ENCODE peak calls at places on chromosomes 12 and 14, in six cellular contexts. V is sigmoid colon, D is tibial nerve, E is transverse colon, P is stomach, L is A549. Q is an unnamed sample.
A peak's percentile ranks its signal among the peaks of the same experiment; 100 is the strongest.

GRCh38 chr14:30385925-30386324 is 173.0 kb upstream of the G2E3 start:
- DNase-seq in P (no peak), L (no peak), V (no peak), D (no peak), E (no peak), Q (no peak)

GRCh38 chr14:32938719-32939253 is at the start of gene NPAS3:
- DNase-seq in E (no peak), V (no peak), L (no peak), D (no peak), P (no peak), Q (no peak)

GRCh38 chr14:84864582-84865271 is 665.2 kb upstream of the FLRT2 start:
- DNase-seq in L (no peak), V (no peak), E (no peak), P (no peak), D (no peak), Q (no peak)

GRCh38 chr12:24152270-24152669 is 202.8 kb upstream of the SOX5 start:
- DNase-seq in P (no peak), L (no peak), E (no peak), D (no peak), V (no peak), Q (no peak)

GRCh38 chr12:46112364-46112763 is 122.0 kb upstream of the SCAF11 start:
- DNase-seq in V (no peak), D (no peak), E (no peak), L (no peak), P (no peak), Q (no peak)

GRCh38 chr12:19954163-19954562 is 414.2 kb upstream of the PDE3A start:
- DNase-seq in D (no peak), L (no peak), P (no peak), E (no peak), V (no peak), Q (no peak)

GRCh38 chr12:78293039-78293686 is 462.5 kb downstream of the NAV3 start:
- DNase-seq in E (no peak), P (no peak), D (no peak), L (no peak), V (no peak), Q (no peak)

GRCh38 chr12:44295958-44296623 is 460.2 kb downstream of the TMEM117 start:
- DNase-seq in L (no peak), V (no peak), E (no peak), P (no peak), D (no peak), Q (no peak)

GRCh38 chr12:57460457-57461325 is 1.1 kb downstream of the GLI1 start:
- DNase-seq in E (no peak), P (no peak), L (peak; percentile 41), V (no peak), D (no peak), Q (no peak)

GRCh38 chr12:57461904-57462306 is 2.3 kb downstream of the GLI1 start:
- DNase-seq in P (no peak), D (no peak), E (no peak), L (no peak), V (no peak), Q (no peak)

GRCh38 chr12:57461326-57461903 is 1.8 kb downstream of the GLI1 start:
- DNase-seq in E (peak; percentile 78), P (peak; percentile 46), D (peak; percentile 69), V (peak; percentile 91), L (peak; percentile 86), Q (no peak)

GRCh38 chr12:57464569-57464968 is 5.0 kb downstream of the GLI1 start:
- DNase-seq in P (no peak), V (no peak), E (no peak), L (no peak), D (no peak), Q (no peak)

DNA sequence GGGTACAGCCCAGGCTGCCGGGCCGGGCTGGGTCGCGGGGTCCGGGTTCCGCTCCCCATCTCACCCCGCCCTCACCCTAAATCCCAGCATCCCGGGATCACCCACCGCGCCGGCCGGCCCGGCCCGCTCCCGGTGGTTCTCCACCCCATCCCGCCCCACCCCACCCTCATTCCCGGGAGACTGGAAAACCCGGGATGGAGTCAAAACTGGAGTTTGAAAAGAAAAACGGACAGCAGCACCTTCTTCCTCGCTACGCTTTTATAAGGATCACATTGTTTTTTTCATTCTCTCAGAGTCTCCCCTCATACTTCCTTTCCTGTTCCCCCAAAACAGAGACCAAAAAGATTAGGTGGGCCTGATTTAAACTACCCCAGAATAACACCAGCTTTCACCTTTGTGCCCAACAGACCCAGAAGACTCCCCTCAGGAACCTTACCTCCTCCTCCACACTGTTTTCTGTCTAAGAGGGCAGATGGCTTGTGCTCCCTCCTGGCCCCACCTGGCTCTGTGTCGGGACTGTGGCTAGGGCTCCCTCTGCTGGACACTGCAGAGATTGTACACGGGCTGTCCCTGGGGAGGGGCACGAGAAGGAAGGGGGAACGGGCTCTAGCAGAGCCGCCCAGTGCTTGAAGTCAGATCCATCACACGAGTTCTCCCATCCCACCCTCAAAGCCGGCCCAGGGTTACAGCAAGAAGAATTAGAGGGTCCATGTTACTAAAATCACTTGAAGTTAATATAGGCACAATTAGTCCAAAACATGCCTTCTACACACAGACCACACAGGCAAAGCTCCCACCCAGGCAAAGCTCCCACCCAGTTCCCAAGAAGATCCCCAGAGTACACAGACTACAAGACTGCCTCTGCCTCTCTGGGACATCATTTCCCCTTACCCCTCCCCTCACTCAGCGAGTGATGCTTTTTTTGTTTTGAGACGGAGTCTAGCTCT is 3.0 kb downstream of the GLI1 start:
- DNase-seq in L (peak; percentile 98), E (peak; percentile 91), P (peak; percentile 87), V (peak; percentile 95), D (peak; percentile 77), Q (peak; percentile 91)
- TF ChIP-seq POLR2A in L (no peak), E (peak; percentile 39), P (no peak), V (no peak), D (no peak), Q (no peak)

GRCh38 chr14:102570334-102570995 is 22.0 kb upstream of the RCOR1 start:
- DNase-seq in V (no peak), P (no peak), D (no peak), E (no peak), L (no peak), Q (no peak)
- TF ChIP-seq EP300 in V (no peak), P (no peak), D (no peak), E (no peak), L (no peak), Q (no peak)

GRCh38 chr14:49860988-49861387 is 8.4 kb upstream of the NEMF start:
- DNase-seq in L (no peak), V (no peak), P (no peak), E (no peak), D (no peak), Q (no peak)

GRCh38 chr14:49865431-49865859 is 12.9 kb upstream of the NEMF start:
- DNase-seq in P (peak; percentile 86), L (peak; percentile 28), V (peak; percentile 85), D (peak; percentile 78), E (peak; percentile 89), Q (no peak)

GRCh38 chr14:49861581-49861922 is 9.0 kb upstream of the NEMF start:
- DNase-seq in E (peak; percentile 73), V (peak; percentile 91), D (peak; percentile 37), P (peak; percentile 53), L (peak; percentile 52), Q (peak; percentile 81)

GRCh38 chr14:49861923-49862673 is 9.5 kb upstream of the NEMF start:
- DNase-seq in V (peak; percentile 95), P (peak; percentile 87), D (peak; percentile 73), E (peak; percentile 88), L (peak; percentile 56), Q (peak; percentile 93)

GRCh38 chr14:49863483-49864262 is 11.1 kb upstream of the NEMF start:
- DNase-seq in V (no peak), P (no peak), E (no peak), L (no peak), D (no peak), Q (no peak)
- TF ChIP-seq POLR2A in V (no peak), P (no peak), E (no peak), L (no peak), D (no peak), Q (no peak)

GRCh38 chr12:10721654-10722501 is 1.2 kb downstream of the YBX3 start:
- DNase-seq in P (peak; percentile 81), L (peak; percentile 78), E (peak; percentile 88), V (peak; percentile 98), D (peak; percentile 94), Q (peak; percentile 96)
- TF ChIP-seq EP300 in P (peak; percentile 92), L (no peak), E (peak; percentile 97), V (peak; percentile 97), D (peak; percentile 99), Q (no peak)

GRCh38 chr12:27451416-27451815 is 4.9 kb downstream of the SMCO2 start:
- DNase-seq in D (no peak), P (no peak), E (no peak), V (no peak), L (no peak), Q (no peak)

GRCh38 chr12:27449011-27449410 is 2.5 kb downstream of the SMCO2 start:
- DNase-seq in P (no peak), L (no peak), V (no peak), E (no peak), D (no peak), Q (no peak)

GRCh38 chr12:27446436-27446835 is at the start of gene SMCO2:
- DNase-seq in E (no peak), L (no peak), V (no peak), D (no peak), P (no peak), Q (no peak)

GRCh38 chr12:27449893-27450534 is 3.5 kb downstream of the SMCO2 start:
- DNase-seq in D (no peak), V (no peak), L (no peak), E (no peak), P (no peak), Q (no peak)

DNA sequence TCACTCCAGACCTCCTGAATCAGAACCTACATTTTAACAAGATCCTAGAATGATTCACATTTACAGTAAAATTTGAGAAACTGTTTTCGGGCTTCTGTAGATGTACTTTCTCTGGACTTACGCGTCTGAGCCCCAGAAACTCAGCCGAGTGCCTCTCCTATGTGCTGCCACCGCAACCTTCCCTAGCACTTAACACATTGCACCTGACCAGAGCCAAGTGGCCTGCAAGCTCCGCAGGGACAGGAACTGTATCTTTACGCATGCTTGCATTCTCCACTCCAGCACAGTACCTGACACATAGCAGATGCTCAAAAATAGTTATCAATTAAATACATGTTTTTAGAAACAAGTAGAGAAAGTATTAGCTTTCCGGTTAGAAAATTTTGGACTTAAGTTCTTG is 1.2 kb downstream of the SMCO2 start:
- DNase-seq in E (no peak), P (no peak), V (no peak), L (no peak), D (no peak), Q (no peak)
- TF ChIP-seq POLR2A in E (no peak), P (no peak), V (no peak), L (no peak), D (no peak), Q (no peak)

DNA sequence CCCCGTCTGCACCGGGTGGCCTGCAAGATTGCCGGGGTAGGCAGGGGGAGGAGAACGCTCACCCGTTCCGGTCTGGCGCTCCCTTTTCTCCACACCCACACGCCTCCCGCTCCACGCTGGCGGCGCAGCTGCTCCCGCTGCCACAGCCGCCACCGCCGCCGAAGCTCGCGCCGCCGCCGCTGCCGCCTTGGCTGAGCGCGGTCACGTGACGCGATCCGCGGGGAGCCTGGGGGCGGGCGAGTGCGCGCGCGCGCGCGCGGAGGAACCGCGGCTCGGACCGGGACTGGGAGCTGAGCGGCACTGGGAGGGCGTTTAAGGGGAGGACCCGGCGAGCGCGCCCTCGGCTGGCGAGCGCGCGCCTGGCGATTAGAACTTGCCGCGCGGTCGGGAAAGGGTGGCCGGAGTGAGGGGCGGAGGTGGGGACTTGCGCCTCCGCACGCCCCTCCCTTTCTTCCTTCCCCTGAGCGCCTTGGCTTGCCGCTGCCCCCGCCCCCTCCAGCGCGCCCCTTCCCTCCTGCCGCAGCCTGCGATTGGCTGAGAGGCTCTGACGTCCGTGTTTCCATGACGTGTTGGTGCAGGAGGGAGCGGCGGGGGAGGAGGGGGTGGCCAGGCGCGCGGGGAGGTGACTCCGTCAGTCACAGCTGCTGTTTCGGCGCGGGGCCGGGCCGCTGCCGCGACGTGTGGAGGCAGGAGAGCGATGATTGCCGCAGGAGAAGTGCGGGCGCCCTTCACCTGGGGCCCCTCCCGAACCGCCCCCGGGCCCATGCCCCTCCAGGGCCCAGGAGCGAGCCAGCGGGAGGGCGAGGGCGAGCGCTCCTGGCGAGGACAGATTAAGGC is 737 bp upstream of the ATP2B1 start:
- DNase-seq in V (peak; percentile 100), E (peak; percentile 100), P (peak; percentile 100), L (peak; percentile 97), D (peak; percentile 99), Q (peak; percentile 100)
- TF ChIP-seq EP300 in V (peak; percentile 90), E (peak; percentile 93), P (peak; percentile 90), L (no peak), D (peak; percentile 99), Q (peak; percentile 66)